ENCODE peak calls at places on chromosomes 11 and 22, in four cellular contexts. J is SK-N-SH, T is HepG2, X is K562. G is an unnamed sample. For H4K20me1, the result is how much of the 10 kb centered on the place peaks cover.

GRCh38 chr11:15123849-15124248 is 9.1 kb downstream of the INSC start:
- DNase-seq in J (no peak), T (no peak), X (no peak), G (no peak)

GRCh38 chr11:96197801-96198465 is 145.1 kb downstream of the MAML2 start:
- DNase-seq in X (no peak), T (no peak), J (no peak), G (no peak)

GRCh38 chr11:20596629-20597129 is 2.7 kb upstream of the SLC6A5 start:
- DNase-seq in X (peak), T (no peak), J (no peak), G (no peak)

GRCh38 chr11:134049303-134049702 is 19.6 kb upstream of the JAM3 start:
- DNase-seq in X (no peak), T (no peak), J (no peak), G (no peak)

GRCh38 chr11:60974726-60975125 is 3.2 kb downstream of the CD6 start:
- DNase-seq in J (peak), X (no peak), T (no peak), G (no peak)

GRCh38 chr11:29005401-29005980 is 897.3 kb downstream of the METTL15 start:
- DNase-seq in X (no peak), J (no peak), T (peak), G (no peak)

GRCh38 chr11:118527109-118527508 is at the start of gene TTC36:
- DNase-seq in X (no peak), T (no peak), J (no peak), G (no peak)

GRCh38 chr22:50498322-50498861 is 9.1 kb downstream of the LMF2 start:
- DNase-seq in X (peak), T (peak), J (peak), G (no peak)

GRCh38 chr11:70091651-70092050 is 13.5 kb downstream of the ANO1 start:
- DNase-seq in X (no peak), T (no peak), J (no peak), G (no peak)

GRCh38 chr11:29312817-29313216 is 704.0 kb downstream of the KCNA4 start:
- DNase-seq in T (no peak), J (no peak), X (no peak), G (no peak)

GRCh38 chr22:42091446-42091764 is 833 bp upstream of the NDUFA6 start:
- DNase-seq in J (no peak), X (peak), T (no peak), G (no peak)

GRCh38 chr22:25475554-25476022 is 88.9 kb upstream of the GRK3 start:
- DNase-seq in J (peak), X (no peak), T (no peak), G (no peak)

GRCh38 chr11:107695446-107695845 is 16.4 kb downstream of the SLN start:
- DNase-seq in T (no peak), X (no peak), J (no peak), G (no peak)

GRCh38 chr11:72038491-72038890 is 39.8 kb downstream of the IL18BP start:
- DNase-seq in X (peak), J (peak), T (no peak), G (no peak)

GRCh38 chr11:99069831-99070444 is 49.2 kb downstream of the CNTN5 start:
- DNase-seq in J (no peak), X (no peak), T (peak), G (peak)

GRCh38 chr11:61971177-61972111 is 4.0 kb upstream of the FTH1 start:
- DNase-seq in X (peak), J (peak), T (peak), G (peak)

GRCh38 chr22:28915969-28916368 is 32.6 kb downstream of the ZNRF3 start:
- DNase-seq in J (no peak), X (no peak), T (no peak), G (no peak)

GRCh38 chr11:88338223-88338661 is 706 bp upstream of the CTSC start:
- DNase-seq in J (peak), X (peak), T (peak), G (no peak)

GRCh38 chr11:433111-433510 is 8.7 kb downstream of the ANO9 start:
- DNase-seq in J (no peak), T (no peak), X (no peak), G (no peak)

GRCh38 chr11:58498464-58498863 is 9.4 kb downstream of the OR5B21 start:
- DNase-seq in T (no peak), X (no peak), J (no peak), G (no peak)

GRCh38 chr22:25159028-25159427 is 40.6 kb upstream of the CRYBB3 start:
- DNase-seq in J (no peak), X (no peak), T (no peak), G (no peak)

GRCh38 chr11:72781313-72782080 is 12.3 kb downstream of the STARD10 start:
- DNase-seq in X (peak), T (no peak), J (peak), G (no peak)

GRCh38 chr11:67407700-67408163 is 3.8 kb downstream of the TBC1D10C start:
- DNase-seq in J (no peak), X (no peak), T (no peak), G (no peak)

GRCh38 chr11:19988598-19988997 is 171.7 kb downstream of the DBX1 start:
- DNase-seq in J (no peak), T (no peak), X (no peak), G (no peak)

GRCh38 chr11:111725621-111726020 is 40.6 kb downstream of the PPP2R1B start:
- DNase-seq in X (no peak), J (no peak), T (no peak), G (no peak)

GRCh38 chr11:131897976-131898375 is 527.6 kb downstream of the NTM start:
- DNase-seq in T (no peak), X (no peak), J (no peak), G (no peak)

DNA sequence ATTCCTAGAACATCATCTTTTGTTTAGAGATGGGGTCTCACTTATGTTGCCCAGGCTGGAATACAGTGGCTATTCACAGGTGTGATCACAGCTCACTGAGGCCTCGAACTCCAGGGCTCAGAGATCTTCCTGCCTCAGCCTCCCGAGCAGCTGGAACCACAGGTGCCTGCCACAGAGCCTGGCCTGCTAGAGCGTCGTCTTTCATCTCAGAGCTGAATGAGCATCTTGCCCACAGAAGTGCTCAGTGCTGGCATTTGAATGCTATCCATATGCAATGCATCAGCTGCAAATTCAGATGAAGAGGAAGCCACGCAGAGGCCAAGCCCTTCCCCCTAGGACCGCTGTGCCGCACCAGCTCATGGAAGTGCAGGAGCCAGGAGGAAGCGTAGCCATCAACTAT is 4.5 kb upstream of the ST14 start:
- DNase-seq in T (no peak), X (no peak), J (no peak), G (no peak)
- TF ChIP-seq NFIC in T (no peak), X (no peak), J (no peak), G (no peak)

DNA sequence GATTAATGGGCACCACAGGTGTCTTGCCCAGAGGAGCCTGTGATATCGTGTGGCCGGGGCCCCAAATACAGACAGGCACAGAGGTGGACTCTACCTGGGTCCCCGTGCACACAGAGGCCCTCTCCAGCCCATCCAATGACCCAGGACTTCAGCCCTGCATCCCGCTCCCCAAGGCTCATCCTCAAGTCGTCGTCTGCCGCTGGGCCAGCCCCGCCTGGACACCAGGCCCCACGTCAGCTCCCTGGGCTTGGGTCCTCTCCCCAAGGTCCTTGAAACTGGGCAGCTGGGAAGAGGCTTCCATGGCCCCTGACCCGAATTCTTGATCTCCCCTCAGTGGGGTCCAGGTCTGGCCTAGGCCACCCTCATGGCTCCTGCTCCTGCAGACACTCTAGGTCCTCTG is 20.2 kb downstream of the SHISAL1 start:
- DNase-seq in J (no peak), X (no peak), T (no peak), G (no peak)
- H4K20me1 ChIP-seq in J (under half), X (under half), T (under half), G (under half)

GRCh38 chr22:39466228-39467006 is 9.6 kb downstream of the MGAT3 start:
- DNase-seq in T (no peak), J (no peak), X (peak), G (no peak)

GRCh38 chr22:39469681-39470461 is 13.1 kb downstream of the MGAT3 start:
- DNase-seq in X (peak), T (peak), J (peak), G (no peak)

GRCh38 chr22:39469326-39469680 is 12.5 kb downstream of the MGAT3 start:
- DNase-seq in J (no peak), X (no peak), T (no peak), G (no peak)

GRCh38 chr22:39468487-39469325 is 11.9 kb downstream of the MGAT3 start:
- DNase-seq in T (no peak), X (no peak), J (no peak), G (no peak)

GRCh38 chr22:39467390-39467901 is 10.6 kb downstream of the MGAT3 start:
- DNase-seq in X (no peak), J (no peak), T (no peak), G (no peak)
- TF ChIP-seq NFIC in X (no peak), J (no peak), T (no peak), G (no peak)

DNA sequence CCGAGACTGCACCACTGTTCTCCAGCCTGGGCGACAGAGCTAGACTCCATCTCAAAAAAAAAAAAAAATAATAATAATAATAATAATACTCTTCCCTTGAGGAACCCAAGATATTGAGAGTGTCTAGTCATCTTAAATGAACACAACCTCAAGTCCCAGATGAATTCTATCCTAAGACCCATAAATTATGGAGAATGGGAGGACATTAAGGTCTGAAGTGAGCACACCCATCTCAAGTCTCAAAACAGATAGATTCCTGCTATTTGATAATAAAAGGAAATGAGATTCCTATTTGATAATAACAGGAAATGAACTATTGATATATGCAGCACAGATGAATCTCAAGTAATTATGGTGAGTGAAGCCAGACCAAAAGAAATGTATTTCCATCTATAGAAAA is 51.5 kb downstream of the MAPK1 start:
- DNase-seq in T (no peak), J (no peak), X (peak), G (no peak)
- H4K20me1 ChIP-seq in T (under half), J (half or more), X (under half), G (under half)

DNA sequence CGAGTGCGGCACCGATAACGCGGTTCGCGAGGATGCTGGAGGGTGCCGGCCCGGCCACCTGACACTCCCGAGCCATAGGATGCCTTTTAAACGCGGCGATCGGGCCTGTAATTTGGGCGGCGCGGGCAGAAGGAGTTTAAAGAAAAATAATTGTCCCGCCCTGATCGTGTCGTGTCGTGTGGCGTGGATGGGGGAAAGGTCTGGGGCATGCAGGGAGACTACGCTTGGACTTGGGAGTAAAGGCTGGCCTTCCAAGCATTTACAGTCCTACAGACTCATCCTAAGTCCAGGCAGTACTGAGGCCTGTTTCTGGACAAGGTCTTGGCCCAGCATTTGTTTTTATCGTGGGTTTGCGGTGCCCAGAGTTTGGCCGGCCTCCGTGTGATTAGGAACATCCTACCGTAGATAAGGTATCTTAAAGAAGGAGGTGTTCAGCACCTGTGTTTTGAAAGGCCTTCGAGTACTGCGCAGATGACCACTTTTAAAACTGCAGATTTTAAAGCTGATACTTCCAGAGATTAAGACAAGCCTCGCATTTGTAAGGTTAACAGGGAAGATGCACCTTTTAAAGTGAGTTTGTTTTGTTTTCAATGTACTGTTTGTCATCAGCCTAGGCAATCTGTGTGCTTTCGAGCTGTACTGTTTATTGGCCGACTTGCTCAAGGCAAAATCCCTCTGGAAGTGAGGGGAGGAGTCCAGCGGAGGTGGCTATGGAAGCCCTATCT is 1.5 kb downstream of the WEE1 start:
- DNase-seq in J (peak), X (peak), T (peak), G (no peak)
- TF ChIP-seq NFIC in J (no peak), X (no peak), T (no peak), G (no peak)

DNA sequence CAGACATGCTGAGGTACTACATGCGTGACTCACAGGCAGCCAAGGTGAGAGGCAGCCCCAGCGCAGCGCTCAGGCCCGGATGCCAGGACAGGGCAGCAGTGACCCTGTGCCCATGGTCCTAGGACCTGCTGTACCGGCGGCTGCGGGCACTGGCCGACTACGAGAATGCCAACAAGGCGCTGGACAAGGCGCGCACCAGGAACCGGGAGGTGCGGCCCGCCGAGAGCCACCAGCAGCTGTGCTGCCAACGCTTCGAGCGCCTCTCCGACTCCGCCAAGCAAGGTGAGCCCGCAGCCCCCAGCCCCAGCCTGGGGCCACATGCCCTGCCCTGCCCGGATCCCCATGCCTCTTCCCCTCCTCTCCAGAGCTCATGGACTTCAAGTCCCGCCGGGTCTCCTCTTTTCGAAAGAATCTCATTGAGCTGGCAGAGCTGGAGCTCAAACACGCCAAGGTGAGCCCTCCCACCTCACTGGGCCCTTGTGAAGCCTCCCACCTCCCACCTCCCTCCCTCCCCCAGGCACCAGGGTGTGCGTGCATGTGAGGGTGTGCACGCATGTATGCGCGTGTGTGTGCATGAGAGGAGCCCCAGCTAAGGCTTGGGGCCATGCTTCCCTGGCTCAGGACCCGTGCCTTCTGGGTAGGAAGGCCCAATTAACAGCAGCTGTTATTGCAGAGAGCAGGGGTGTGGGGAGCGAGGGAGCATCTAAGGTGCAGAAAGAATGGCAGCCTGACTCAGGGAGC is 5.3 kb downstream of the CFL1 start:
- DNase-seq in T (no peak), X (no peak), J (peak), G (no peak)
- H4K20me1 ChIP-seq in T (under half), X (under half), J (half or more), G (under half)

GRCh38 chr11:27398413-27398780 is 35.4 kb upstream of the CCDC34 start:
- DNase-seq in J (no peak), T (no peak), X (no peak), G (no peak)

GRCh38 chr11:27395556-27396258 is 32.7 kb upstream of the CCDC34 start:
- DNase-seq in J (no peak), T (peak), X (no peak), G (no peak)

GRCh38 chr11:27396259-27396839 is 33.3 kb upstream of the CCDC34 start:
- DNase-seq in T (peak), X (no peak), J (no peak), G (no peak)

GRCh38 chr11:27401280-27401679 is 38.3 kb upstream of the CCDC34 start:
- DNase-seq in J (no peak), X (no peak), T (no peak), G (no peak)

GRCh38 chr11:27397619-27398412 is 34.8 kb upstream of the CCDC34 start:
- DNase-seq in J (peak), X (no peak), T (no peak), G (no peak)
- TF ChIP-seq NFIC in J (no peak), X (peak), T (no peak), G (no peak)